ENCODE peak calls at places on chromosomes 5 and 9, in seven cellular contexts. One of them, this sample, is unnamed. For H3K4me1, the result is how much of the 10 kb centered on the place peaks cover.

GRCh38 chr9:26744362-26744965 is 148.1 kb downstream of the CAAP1 start:
- DNase-seq in neural progenitor cell: peak
- DNase-seq in SK-N-SH: no peak
- DNase-seq in IMR-90: peak
- DNase-seq in heart right ventricle: no peak
- DNase-seq in hepatocyte: peak
- DNase-seq in mesendoderm: peak
- DNase-seq in this sample: no peak

GRCh38 chr5:25119654-25120053 is 474.9 kb upstream of the CDH10 start:
- DNase-seq in IMR-90: no peak
- DNase-seq in SK-N-SH: peak
- DNase-seq in neural progenitor cell: no peak
- DNase-seq in hepatocyte: peak
- DNase-seq in mesendoderm: peak
- DNase-seq in heart right ventricle: no peak
- DNase-seq in this sample: no peak

GRCh38 chr9:81650836-81651545 is 38.4 kb downstream of the TLE1 start:
- DNase-seq in SK-N-SH: no peak
- DNase-seq in mesendoderm: no peak
- DNase-seq in IMR-90: no peak
- DNase-seq in neural progenitor cell: peak
- DNase-seq in heart right ventricle: no peak
- DNase-seq in hepatocyte: no peak
- DNase-seq in this sample: no peak

GRCh38 chr9:36956908-36957307 is 77.2 kb downstream of the PAX5 start:
- DNase-seq in heart right ventricle: no peak
- DNase-seq in hepatocyte: no peak
- DNase-seq in neural progenitor cell: peak
- DNase-seq in mesendoderm: peak
- DNase-seq in IMR-90: no peak
- DNase-seq in SK-N-SH: no peak
- DNase-seq in this sample: no peak

GRCh38 chr9:137672907-137673791 is 54.3 kb downstream of the EHMT1 start:
- DNase-seq in IMR-90: peak
- DNase-seq in hepatocyte: peak
- DNase-seq in SK-N-SH: peak
- DNase-seq in mesendoderm: peak
- DNase-seq in neural progenitor cell: peak
- DNase-seq in heart right ventricle: peak
- DNase-seq in this sample: peak

GRCh38 chr9:137781906-137782585 is 95.5 kb upstream of the CACNA1B start:
- DNase-seq in SK-N-SH: no peak
- DNase-seq in heart right ventricle: no peak
- DNase-seq in mesendoderm: no peak
- DNase-seq in neural progenitor cell: no peak
- DNase-seq in IMR-90: no peak
- DNase-seq in hepatocyte: no peak
- DNase-seq in this sample: no peak

GRCh38 chr9:68530618-68531017 is 10.1 kb downstream of the TMEM252 start:
- DNase-seq in IMR-90: peak
- DNase-seq in mesendoderm: peak
- DNase-seq in hepatocyte: peak
- DNase-seq in neural progenitor cell: peak
- DNase-seq in SK-N-SH: peak
- DNase-seq in heart right ventricle: peak
- DNase-seq in this sample: peak

GRCh38 chr5:147458581-147458980 is 51.3 kb downstream of the DPYSL3 start:
- DNase-seq in neural progenitor cell: no peak
- DNase-seq in IMR-90: no peak
- DNase-seq in hepatocyte: no peak
- DNase-seq in heart right ventricle: no peak
- DNase-seq in SK-N-SH: no peak
- DNase-seq in mesendoderm: no peak
- DNase-seq in this sample: no peak

GRCh38 chr9:73152953-73153352 is 1.3 kb downstream of the ANXA1 start:
- DNase-seq in mesendoderm: no peak
- DNase-seq in SK-N-SH: no peak
- DNase-seq in neural progenitor cell: no peak
- DNase-seq in IMR-90: no peak
- DNase-seq in hepatocyte: no peak
- DNase-seq in heart right ventricle: no peak
- DNase-seq in this sample: no peak

GRCh38 chr5:58071566-58071965 is 388.3 kb downstream of the PLK2 start:
- DNase-seq in mesendoderm: peak
- DNase-seq in neural progenitor cell: peak
- DNase-seq in IMR-90: no peak
- DNase-seq in SK-N-SH: no peak
- DNase-seq in heart right ventricle: peak
- DNase-seq in hepatocyte: no peak
- DNase-seq in this sample: no peak

GRCh38 chr9:89606049-89606481 is 1.3 kb downstream of the GADD45G start:
- DNase-seq in heart right ventricle: peak
- DNase-seq in IMR-90: peak
- DNase-seq in mesendoderm: peak
- DNase-seq in SK-N-SH: peak
- DNase-seq in hepatocyte: peak
- DNase-seq in neural progenitor cell: peak
- DNase-seq in this sample: peak

GRCh38 chr9:22119537-22120167 is 110.5 kb upstream of the CDKN2B start:
- DNase-seq in SK-N-SH: peak
- DNase-seq in neural progenitor cell: peak
- DNase-seq in IMR-90: peak
- DNase-seq in heart right ventricle: no peak
- DNase-seq in mesendoderm: peak
- DNase-seq in hepatocyte: no peak
- DNase-seq in this sample: no peak

GRCh38 chr9:101968392-101968791 is 229.9 kb upstream of the GRIN3A start:
- DNase-seq in SK-N-SH: no peak
- DNase-seq in IMR-90: no peak
- DNase-seq in neural progenitor cell: no peak
- DNase-seq in heart right ventricle: no peak
- DNase-seq in mesendoderm: no peak
- DNase-seq in hepatocyte: no peak
- DNase-seq in this sample: no peak

GRCh38 chr9:20544953-20545622 is 77.2 kb downstream of the MLLT3 start:
- DNase-seq in hepatocyte: no peak
- DNase-seq in SK-N-SH: no peak
- DNase-seq in neural progenitor cell: no peak
- DNase-seq in heart right ventricle: no peak
- DNase-seq in IMR-90: no peak
- DNase-seq in mesendoderm: no peak
- DNase-seq in this sample: no peak

GRCh38 chr5:125349432-125349831 is 603.0 kb upstream of the ZNF608 start:
- DNase-seq in SK-N-SH: no peak
- DNase-seq in hepatocyte: peak
- DNase-seq in heart right ventricle: no peak
- DNase-seq in neural progenitor cell: peak
- DNase-seq in mesendoderm: peak
- DNase-seq in IMR-90: peak
- DNase-seq in this sample: no peak

GRCh38 chr5:132776932-132777208 is 169 bp downstream of the SEPTIN8 start:
- DNase-seq in neural progenitor cell: no peak
- DNase-seq in mesendoderm: no peak
- DNase-seq in IMR-90: no peak
- DNase-seq in SK-N-SH: no peak
- DNase-seq in heart right ventricle: no peak
- DNase-seq in hepatocyte: peak
- DNase-seq in this sample: no peak

GRCh38 chr9:38229123-38229829 is 160.2 kb upstream of the SHB start:
- DNase-seq in neural progenitor cell: peak
- DNase-seq in mesendoderm: peak
- DNase-seq in hepatocyte: peak
- DNase-seq in heart right ventricle: no peak
- DNase-seq in IMR-90: no peak
- DNase-seq in SK-N-SH: no peak
- DNase-seq in this sample: no peak

GRCh38 chr9:36154213-36154952 is 14.8 kb upstream of the CCIN start:
- DNase-seq in neural progenitor cell: no peak
- DNase-seq in SK-N-SH: no peak
- DNase-seq in IMR-90: peak
- DNase-seq in hepatocyte: no peak
- DNase-seq in heart right ventricle: peak
- DNase-seq in mesendoderm: peak
- DNase-seq in this sample: no peak

GRCh38 chr9:3467593-3468219 is 58.1 kb downstream of the RFX3 start:
- DNase-seq in IMR-90: peak
- DNase-seq in mesendoderm: peak
- DNase-seq in SK-N-SH: peak
- DNase-seq in heart right ventricle: peak
- DNase-seq in neural progenitor cell: peak
- DNase-seq in hepatocyte: peak
- DNase-seq in this sample: peak

GRCh38 chr9:80874276-80874675 is 815.1 kb downstream of the TLE1 start:
- DNase-seq in mesendoderm: no peak
- DNase-seq in neural progenitor cell: no peak
- DNase-seq in hepatocyte: no peak
- DNase-seq in IMR-90: peak
- DNase-seq in SK-N-SH: no peak
- DNase-seq in heart right ventricle: no peak
- DNase-seq in this sample: no peak

GRCh38 chr5:57499262-57500050 is 16.8 kb upstream of the ACTBL2 start:
- DNase-seq in SK-N-SH: peak
- DNase-seq in mesendoderm: peak
- DNase-seq in hepatocyte: peak
- DNase-seq in neural progenitor cell: peak
- DNase-seq in IMR-90: peak
- DNase-seq in heart right ventricle: no peak
- DNase-seq in this sample: no peak

GRCh38 chr9:116697341-116697740 is 10.2 kb downstream of the TRIM32 start:
- DNase-seq in SK-N-SH: no peak
- DNase-seq in neural progenitor cell: no peak
- DNase-seq in mesendoderm: no peak
- DNase-seq in hepatocyte: no peak
- DNase-seq in IMR-90: peak
- DNase-seq in heart right ventricle: no peak
- DNase-seq in this sample: no peak

GRCh38 chr5:173962436-173962835 is 26.5 kb upstream of the C5orf47 start:
- DNase-seq in heart right ventricle: no peak
- DNase-seq in neural progenitor cell: no peak
- DNase-seq in SK-N-SH: no peak
- DNase-seq in mesendoderm: no peak
- DNase-seq in IMR-90: no peak
- DNase-seq in hepatocyte: no peak
- DNase-seq in this sample: no peak

GRCh38 chr9:131697097-131697496 is 42.8 kb downstream of the RAPGEF1 start:
- DNase-seq in neural progenitor cell: no peak
- DNase-seq in SK-N-SH: no peak
- DNase-seq in mesendoderm: peak
- DNase-seq in hepatocyte: no peak
- DNase-seq in IMR-90: peak
- DNase-seq in heart right ventricle: peak
- DNase-seq in this sample: no peak

GRCh38 chr5:150516011-150516410 is 8.1 kb downstream of the NDST1 start:
- DNase-seq in SK-N-SH: peak
- DNase-seq in IMR-90: peak
- DNase-seq in neural progenitor cell: no peak
- DNase-seq in hepatocyte: peak
- DNase-seq in heart right ventricle: no peak
- DNase-seq in mesendoderm: peak
- DNase-seq in this sample: no peak
- H3K4me1 ChIP-seq in SK-N-SH: half or more
- H3K4me1 ChIP-seq in IMR-90: under half
- H3K4me1 ChIP-seq in neural progenitor cell: under half
- H3K4me1 ChIP-seq in hepatocyte: half or more
- H3K4me1 ChIP-seq in heart right ventricle: half or more
- H3K4me1 ChIP-seq in mesendoderm: under half
- H3K4me1 ChIP-seq in this sample: under half

DNA sequence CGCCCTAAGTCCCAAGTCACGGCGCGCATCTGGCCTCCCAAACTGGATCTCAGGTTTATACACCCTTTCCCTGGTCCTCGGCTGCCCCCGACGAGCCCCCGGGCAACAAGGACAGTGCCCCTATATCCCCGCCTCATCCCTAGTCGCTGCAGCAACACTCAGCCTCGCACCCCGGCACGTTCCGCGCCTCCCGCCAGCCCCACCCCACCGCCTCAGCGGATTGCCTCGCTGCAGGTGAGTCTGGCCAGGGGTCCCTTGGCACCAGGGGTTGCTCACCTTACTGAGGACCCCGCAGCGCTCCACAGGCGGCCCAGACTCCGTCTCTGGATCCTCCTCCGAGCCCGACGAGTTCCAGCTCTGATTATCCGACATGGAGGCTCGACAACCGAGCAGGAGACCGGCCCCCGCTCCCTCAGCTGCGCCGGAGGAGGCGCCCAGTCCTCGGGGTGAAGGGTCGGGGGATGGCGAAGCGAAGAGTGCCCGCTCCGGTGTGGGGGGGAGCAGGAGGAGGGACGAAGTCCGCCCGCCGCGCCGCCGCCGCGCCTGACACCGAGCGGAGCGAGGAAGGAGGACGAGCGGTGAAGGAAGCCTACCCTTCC is 494 bp downstream of the CERT1 start:
- DNase-seq in neural progenitor cell: peak
- DNase-seq in SK-N-SH: peak
- DNase-seq in heart right ventricle: peak
- DNase-seq in hepatocyte: peak
- DNase-seq in IMR-90: peak
- DNase-seq in mesendoderm: peak
- DNase-seq in this sample: peak
- H3K4me1 ChIP-seq in neural progenitor cell: under half
- H3K4me1 ChIP-seq in SK-N-SH: under half
- H3K4me1 ChIP-seq in heart right ventricle: under half
- H3K4me1 ChIP-seq in hepatocyte: under half
- H3K4me1 ChIP-seq in IMR-90: under half
- H3K4me1 ChIP-seq in mesendoderm: under half
- H3K4me1 ChIP-seq in this sample: under half

GRCh38 chr9:136225748-136226679 is 19.6 kb downstream of the QSOX2 start:
- DNase-seq in SK-N-SH: peak
- DNase-seq in IMR-90: peak
- DNase-seq in hepatocyte: peak
- DNase-seq in neural progenitor cell: peak
- DNase-seq in mesendoderm: peak
- DNase-seq in heart right ventricle: peak
- DNase-seq in this sample: peak

GRCh38 chr9:136222166-136222895 is 17.4 kb upstream of the LHX3 start:
- DNase-seq in heart right ventricle: no peak
- DNase-seq in mesendoderm: no peak
- DNase-seq in SK-N-SH: no peak
- DNase-seq in neural progenitor cell: no peak
- DNase-seq in IMR-90: no peak
- DNase-seq in hepatocyte: no peak
- DNase-seq in this sample: no peak

GRCh38 chr9:136225366-136225747 is 20.3 kb downstream of the QSOX2 start:
- DNase-seq in IMR-90: no peak
- DNase-seq in mesendoderm: no peak
- DNase-seq in SK-N-SH: no peak
- DNase-seq in neural progenitor cell: no peak
- DNase-seq in heart right ventricle: no peak
- DNase-seq in hepatocyte: no peak
- DNase-seq in this sample: no peak

GRCh38 chr9:136222896-136223266 is 18.0 kb upstream of the LHX3 start:
- DNase-seq in SK-N-SH: no peak
- DNase-seq in hepatocyte: no peak
- DNase-seq in heart right ventricle: no peak
- DNase-seq in neural progenitor cell: no peak
- DNase-seq in IMR-90: no peak
- DNase-seq in mesendoderm: no peak
- DNase-seq in this sample: no peak

GRCh38 chr9:136223871-136224640 is 19.1 kb upstream of the LHX3 start:
- DNase-seq in mesendoderm: no peak
- DNase-seq in neural progenitor cell: no peak
- DNase-seq in heart right ventricle: no peak
- DNase-seq in IMR-90: no peak
- DNase-seq in hepatocyte: no peak
- DNase-seq in SK-N-SH: no peak
- DNase-seq in this sample: no peak
- H3K4me1 ChIP-seq in mesendoderm: under half
- H3K4me1 ChIP-seq in neural progenitor cell: under half
- H3K4me1 ChIP-seq in heart right ventricle: under half
- H3K4me1 ChIP-seq in IMR-90: under half
- H3K4me1 ChIP-seq in hepatocyte: under half
- H3K4me1 ChIP-seq in SK-N-SH: under half
- H3K4me1 ChIP-seq in this sample: under half

GRCh38 chr9:136525841-136526499 is 19.9 kb downstream of the NOTCH1 start:
- DNase-seq in mesendoderm: no peak
- DNase-seq in heart right ventricle: peak
- DNase-seq in neural progenitor cell: peak
- DNase-seq in SK-N-SH: no peak
- DNase-seq in IMR-90: no peak
- DNase-seq in hepatocyte: no peak
- DNase-seq in this sample: peak
- H3K4me1 ChIP-seq in mesendoderm: under half
- H3K4me1 ChIP-seq in heart right ventricle: half or more
- H3K4me1 ChIP-seq in neural progenitor cell: under half
- H3K4me1 ChIP-seq in SK-N-SH: under half
- H3K4me1 ChIP-seq in IMR-90: under half
- H3K4me1 ChIP-seq in hepatocyte: under half
- H3K4me1 ChIP-seq in this sample: half or more